ENCODE peak calls at places on chromosomes 2 and 18, in four cellular contexts. V, M, G and U are unnamed samples.
A peak's percentile ranks its signal among the peaks of the same experiment; 100 is the strongest.

GRCh38 chr2:28663359-28663758 is 88.3 kb upstream of the PPP1CB start:
- DNase-seq in V (no peak), M (no peak), G (no peak), U (no peak)

GRCh38 chr2:70089220-70089945 is 2.1 kb downstream of the PCBP1 start:
- DNase-seq in V (no peak), M (no peak), G (no peak), U (no peak)

GRCh38 chr18:9092665-9093064 is 9.8 kb upstream of the NDUFV2 start:
- DNase-seq in V (peak; percentile 32), M (no peak), G (no peak), U (no peak)

GRCh38 chr2:112152476-112153178 is 14.4 kb downstream of the FBLN7 start:
- DNase-seq in V (no peak), M (no peak), G (peak; percentile 32), U (no peak)

GRCh38 chr2:96681540-96681939 is 39.0 kb downstream of the FER1L5 start:
- DNase-seq in V (no peak), M (no peak), G (no peak), U (no peak)

GRCh38 chr2:42249284-42249683 is 80.1 kb downstream of the EML4 start:
- DNase-seq in V (no peak), M (no peak), G (no peak), U (no peak)

GRCh38 chr2:211085056-211085680 is 528.8 kb downstream of the CPS1 start:
- DNase-seq in V (peak; percentile 21), M (no peak), G (no peak), U (peak; percentile 11)

GRCh38 chr2:143110759-143111428 is 18.3 kb upstream of the ARHGAP15 start:
- DNase-seq in V (peak; percentile 57), M (peak; percentile 63), G (no peak), U (peak; percentile 10)

GRCh38 chr2:103991591-103991990 is 862.3 kb upstream of the POU3F3 start:
- DNase-seq in V (no peak), M (no peak), G (no peak), U (peak; percentile 6)

GRCh38 chr18:23809411-23809810 is 120.2 kb downstream of the LAMA3 start:
- DNase-seq in V (no peak), M (no peak), G (no peak), U (no peak)

GRCh38 chr2:26988165-26988879 is 17.9 kb downstream of the MAPRE3 start:
- DNase-seq in V (no peak), M (no peak), G (no peak), U (no peak)

DNA sequence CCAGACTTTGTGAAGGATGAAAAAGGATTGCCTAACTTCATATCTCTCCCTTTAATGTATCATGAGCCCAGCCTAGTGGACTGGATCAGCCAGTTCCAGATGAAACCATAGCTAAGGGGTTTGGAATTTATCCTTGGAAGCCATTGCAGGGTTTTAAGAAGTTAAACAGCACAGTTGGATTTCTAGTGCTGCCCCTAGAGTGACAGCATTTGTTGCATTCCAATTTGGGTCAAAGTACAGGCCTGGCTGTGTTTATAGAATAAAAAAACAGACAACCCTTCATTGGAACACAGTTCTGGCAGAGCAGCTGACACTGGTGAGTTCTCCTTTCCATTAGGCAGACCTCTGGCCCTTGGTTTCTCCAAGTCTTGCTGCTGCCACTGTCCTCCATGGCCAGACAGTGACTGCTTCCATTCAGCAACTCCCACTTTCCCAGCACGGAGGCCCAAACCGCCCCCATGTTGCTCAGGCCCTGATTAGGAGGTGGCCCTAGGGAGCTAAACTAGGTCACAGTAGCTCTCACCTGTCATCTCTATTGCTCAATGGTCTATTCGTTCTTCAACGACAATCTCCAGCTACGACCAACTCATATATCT is 8.0 kb downstream of the GPR39 start:
- DNase-seq in V (peak; percentile 31), M (no peak), G (no peak), U (no peak)
- TF ChIP-seq CTCF in V (no peak), M (no peak), G (no peak), U (no peak)

GRCh38 chr2:238351315-238351714 is 31.0 kb downstream of the TRAF3IP1 start:
- DNase-seq in V (no peak), M (no peak), G (no peak), U (no peak)
- TF ChIP-seq CTCF in V (no peak), M (no peak), G (no peak), U (no peak)

GRCh38 chr2:20103514-20103913 is 52.1 kb upstream of the LAPTM4A start:
- DNase-seq in V (no peak), M (no peak), G (no peak), U (no peak)
- TF ChIP-seq CTCF in V (no peak), M (peak; percentile 56), G (peak; percentile 60), U (peak; percentile 39)

GRCh38 chr2:162477011-162477410 is 133.1 kb downstream of the GCA start:
- DNase-seq in V (no peak), M (no peak), G (no peak), U (no peak)

GRCh38 chr2:162475661-162476060 is 131.7 kb downstream of the GCA start:
- DNase-seq in V (no peak), M (no peak), G (no peak), U (no peak)

GRCh38 chr2:162473296-162473695 is 129.4 kb downstream of the GCA start:
- DNase-seq in V (no peak), M (no peak), G (no peak), U (no peak)

GRCh38 chr2:162478721-162479129 is 134.8 kb downstream of the GCA start:
- DNase-seq in V (no peak), M (no peak), G (no peak), U (no peak)

DNA sequence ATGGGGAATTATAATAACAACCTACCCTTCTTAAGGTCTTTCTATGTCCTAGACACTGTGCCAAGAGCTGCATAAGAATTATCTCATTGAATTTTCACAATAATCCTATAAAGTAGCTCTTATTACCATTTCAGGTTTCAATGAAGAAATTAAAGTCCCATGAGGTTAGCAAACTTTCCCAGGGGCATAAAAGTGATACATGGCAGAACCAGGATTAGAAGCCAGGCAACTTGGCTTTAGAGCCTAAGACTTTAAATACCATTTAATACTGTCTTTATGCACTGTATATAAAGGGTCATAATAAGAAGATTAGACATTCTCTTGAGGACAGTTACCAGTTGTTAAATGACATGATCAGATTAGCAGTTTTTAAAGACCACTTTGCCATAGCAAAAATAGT is 130.1 kb downstream of the GCA start:
- DNase-seq in V (no peak), M (no peak), G (no peak), U (no peak)
- TF ChIP-seq CTCF in V (no peak), M (no peak), G (no peak), U (no peak)

GRCh38 chr2:55420901-55421300 is 1.2 kb upstream of the CCDC88A start:
- DNase-seq in V (no peak), M (no peak), G (no peak), U (no peak)

GRCh38 chr2:55420244-55420713 is 623 bp upstream of the CCDC88A start:
- DNase-seq in V (no peak), M (no peak), G (no peak), U (no peak)

GRCh38 chr2:55419236-55419513 is 481 bp downstream of the CCDC88A start:
- DNase-seq in V (peak; percentile 25), M (no peak), G (no peak), U (no peak)

GRCh38 chr2:55418512-55419235 is 982 bp downstream of the CCDC88A start:
- DNase-seq in V (no peak), M (no peak), G (no peak), U (peak; percentile 20)

DNA sequence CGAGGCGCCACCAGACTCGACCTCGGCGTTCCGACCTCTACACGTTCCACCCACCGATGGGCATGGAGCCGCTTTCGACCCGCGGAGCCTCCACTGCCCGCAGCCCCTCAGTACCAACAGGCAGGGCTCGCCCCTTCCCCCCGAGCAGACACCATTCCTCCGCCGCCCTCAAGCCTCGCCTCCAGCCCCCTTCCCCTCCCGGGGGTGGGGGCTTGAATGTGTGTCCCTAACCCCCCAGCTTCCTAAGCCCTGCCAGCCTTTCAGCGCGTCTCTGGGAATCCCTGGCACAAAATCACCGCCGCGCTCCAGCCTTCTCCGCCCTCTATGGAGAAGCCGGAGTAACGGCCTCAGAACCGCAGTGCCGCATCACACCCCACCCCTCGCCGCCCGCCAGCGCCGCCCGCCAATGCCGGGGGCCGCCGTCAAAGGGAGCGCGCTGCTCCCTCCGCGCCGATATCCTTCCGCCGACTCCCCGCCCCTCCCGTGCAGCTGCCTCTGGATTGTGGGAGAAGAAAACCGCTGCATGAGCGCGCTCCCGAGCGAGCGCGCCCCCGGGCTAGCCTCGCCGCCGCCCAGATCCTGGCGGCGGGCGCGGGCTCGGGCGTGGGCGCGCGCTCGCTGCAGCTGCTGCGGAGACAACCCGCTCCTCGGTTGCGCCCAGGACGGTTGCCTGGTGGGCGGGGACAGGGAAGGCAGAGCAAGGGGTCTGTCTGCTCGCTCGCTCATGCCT is at the start of gene CCDC88A:
- DNase-seq in V (peak; percentile 92), M (peak; percentile 99), G (peak; percentile 99), U (peak; percentile 85)
- TF ChIP-seq CTCF in V (no peak), M (peak; percentile 30), G (peak; percentile 51), U (no peak)

DNA sequence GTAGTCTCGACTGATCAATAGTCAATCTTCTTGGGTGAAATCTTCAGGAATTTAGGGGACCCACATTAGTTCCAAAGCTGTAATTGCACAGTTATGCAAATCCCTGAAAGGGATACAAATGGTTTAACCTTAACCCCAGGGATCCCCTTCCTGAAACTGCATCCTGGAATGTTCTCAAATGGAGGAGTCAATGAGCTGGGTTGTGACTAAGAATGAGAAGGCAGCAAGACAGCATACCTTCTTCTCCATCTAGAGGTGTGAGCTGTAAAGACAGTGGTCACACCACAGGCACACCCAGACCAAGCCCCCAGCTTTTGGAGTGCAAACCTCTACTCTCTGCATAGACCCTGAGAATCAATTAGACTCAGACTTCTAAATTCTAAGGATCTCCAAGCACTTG is 164.7 kb upstream of the MEIS1 start:
- DNase-seq in V (no peak), M (no peak), G (no peak), U (no peak)
- TF ChIP-seq CTCF in V (no peak), M (no peak), G (no peak), U (no peak)

GRCh38 chr2:221063568-221063967 is 508.5 kb downstream of the EPHA4 start:
- DNase-seq in V (no peak), M (no peak), G (no peak), U (no peak)

GRCh38 chr2:221070106-221070505 is 502.0 kb downstream of the EPHA4 start:
- DNase-seq in V (no peak), M (no peak), G (no peak), U (no peak)

GRCh38 chr2:221073650-221074049 is 498.5 kb downstream of the EPHA4 start:
- DNase-seq in V (no peak), M (no peak), G (no peak), U (no peak)

GRCh38 chr2:221068123-221068522 is 504.0 kb downstream of the EPHA4 start:
- DNase-seq in V (no peak), M (no peak), G (no peak), U (no peak)
- TF ChIP-seq CTCF in V (no peak), M (no peak), G (no peak), U (no peak)